ENCODE peak calls at places on chromosome 1, in eight cellular contexts. X, S, H, N, Z, D, U and V are unnamed samples.
A peak's percentile ranks its signal among the peaks of the same experiment; 100 is the strongest.

GRCh38 chr1:223289621-223290020 is 74.4 kb downstream of the SUSD4 start:
- DNase-seq in X (no peak), S (peak; percentile 13), H (no peak), N (no peak), Z (no peak), D (no peak), U (no peak), V (no peak)

GRCh38 chr1:52726265-52727113 is at the start of gene ZYG11B:
- DNase-seq in X (peak; percentile 86), S (peak; percentile 99), H (peak; percentile 87), N (peak; percentile 97), Z (peak; percentile 89), D (no peak), U (peak; percentile 83), V (no peak)

GRCh38 chr1:47913225-47913823 is 83.9 kb downstream of the TRABD2B start:
- DNase-seq in X (no peak), S (no peak), H (no peak), N (no peak), Z (no peak), D (no peak), U (no peak), V (no peak)

GRCh38 chr1:82152356-82153281 is 351.9 kb downstream of the ADGRL2 start:
- DNase-seq in X (no peak), S (no peak), H (no peak), N (no peak), Z (no peak), D (no peak), U (no peak), V (no peak)

GRCh38 chr1:29029652-29030051 is 94.1 kb downstream of the TMEM200B start:
- DNase-seq in X (no peak), S (no peak), H (no peak), N (no peak), Z (no peak), D (no peak), U (no peak), V (no peak)

GRCh38 chr1:101101362-101101761 is 75.8 kb upstream of the DPH5 start:
- DNase-seq in X (no peak), S (no peak), H (no peak), N (no peak), Z (no peak), D (no peak), U (peak; percentile 17), V (no peak)

GRCh38 chr1:7705048-7705907 is 65.8 kb upstream of the VAMP3 start:
- DNase-seq in X (peak; percentile 46), S (peak; percentile 13), H (no peak), N (no peak), Z (peak; percentile 32), D (no peak), U (no peak), V (no peak)

GRCh38 chr1:23963617-23964234 is 4.1 kb downstream of the PNRC2 start:
- DNase-seq in X (no peak), S (no peak), H (no peak), N (no peak), Z (no peak), D (no peak), U (no peak), V (no peak)

GRCh38 chr1:183279835-183280234 is 93.8 kb downstream of the LAMC2 start:
- DNase-seq in X (peak; percentile 70), S (peak; percentile 77), H (peak; percentile 74), N (no peak), Z (no peak), D (no peak), U (peak; percentile 90), V (no peak)

GRCh38 chr1:2025491-2025981 is 6.4 kb downstream of the GABRD start:
- DNase-seq in X (no peak), S (no peak), H (no peak), N (no peak), Z (no peak), D (no peak), U (no peak), V (no peak)

GRCh38 chr1:34342334-34342733 is 165.6 kb downstream of the C1orf94 start:
- DNase-seq in X (no peak), S (no peak), H (no peak), N (no peak), Z (no peak), D (no peak), U (no peak), V (no peak)